ENCODE peak calls at places on chromosome 10, in seven cellular contexts. Q, M, E, L, B, R and V are unnamed samples.

GRCh38 chr10:77741746-77742145 is 104.1 kb upstream of the KCNMA1 start:
- DNase-seq in E (no peak), B (peak; percentile 83), L (no peak), Q (no peak), R (no peak), M (peak; percentile 21), V (no peak)

GRCh38 chr10:9009505-9009904 is 955.0 kb downstream of the GATA3 start:
- DNase-seq in L (no peak), Q (no peak), E (no peak), M (no peak), B (peak; percentile 37), R (no peak), V (no peak)

GRCh38 chr10:78301891-78302738 is 268.5 kb downstream of the RPS24 start:
- DNase-seq in M (no peak), E (no peak), Q (peak; percentile 79), B (no peak), R (no peak), L (no peak), V (no peak)

GRCh38 chr10:114607358-114607998 is 50.6 kb downstream of the ABLIM1 start:
- DNase-seq in Q (no peak), B (peak; percentile 71), E (no peak), L (no peak), M (peak; percentile 73), R (no peak), V (no peak)

GRCh38 chr10:43922335-43923280 is 273.9 kb upstream of the ZNF32 start:
- DNase-seq in E (no peak), Q (no peak), M (no peak), B (no peak), L (no peak), R (no peak), V (no peak)

GRCh38 chr10:52351911-52352310 is 37.8 kb downstream of the DKK1 start:
- DNase-seq in R (no peak), L (no peak), Q (no peak), E (no peak), B (peak; percentile 73), M (no peak), V (no peak)

GRCh38 chr10:19817251-19818046 is 1.2 kb downstream of the PLXDC2 start:
- DNase-seq in M (peak; percentile 28), L (no peak), Q (peak; percentile 77), E (no peak), B (peak; percentile 32), R (peak; percentile 63), V (no peak)

GRCh38 chr10:14003517-14003916 is 327.2 kb downstream of the FRMD4A start:
- DNase-seq in E (no peak), R (no peak), M (no peak), Q (no peak), L (no peak), B (no peak), V (no peak)

GRCh38 chr10:61903184-61903990 is 1.9 kb downstream of the ARID5B start:
- DNase-seq in Q (peak; percentile 95), E (no peak), L (peak; percentile 56), M (peak; percentile 75), R (peak; percentile 85), B (peak; percentile 79), V (no peak)

GRCh38 chr10:54363390-54363789 is 437.6 kb downstream of the PCDH15 start:
- DNase-seq in L (no peak), B (no peak), Q (no peak), R (no peak), M (no peak), E (no peak), V (no peak)

GRCh38 chr10:86968271-86968993 is at the start of gene ADIRF:
- DNase-seq in L (no peak), Q (peak; percentile 83), E (no peak), B (no peak), M (no peak), R (peak; percentile 85), V (no peak)

GRCh38 chr10:16439294-16439693 is 2.5 kb downstream of the PTER start:
- DNase-seq in E (no peak), L (no peak), Q (no peak), B (no peak), R (no peak), M (peak; percentile 48), V (no peak)

GRCh38 chr10:34181545-34182300 is 633.4 kb downstream of the PARD3 start:
- DNase-seq in Q (no peak), B (peak; percentile 21), R (no peak), E (no peak), M (peak; percentile 67), L (no peak), V (peak; percentile 50)

GRCh38 chr10:122455376-122456056 is 1.1 kb downstream of the ARMS2 start:
- DNase-seq in M (no peak), B (no peak), E (no peak), L (no peak), R (no peak), Q (no peak), V (no peak)

GRCh38 chr10:43962346-43963191 is 313.9 kb upstream of the ZNF32 start:
- DNase-seq in Q (peak; percentile 41), L (no peak), E (no peak), M (peak; percentile 33), R (no peak), B (peak; percentile 89), V (peak; percentile 23)

GRCh38 chr10:107473221-107473620 is 308.7 kb upstream of the SORCS1 start:
- DNase-seq in M (no peak), Q (no peak), B (no peak), E (no peak), L (no peak), R (no peak), V (no peak)

GRCh38 chr10:4586756-4587155 is 239.3 kb upstream of the AKR1E2 start:
- DNase-seq in E (peak; percentile 65), B (peak; percentile 65), L (no peak), R (no peak), M (peak; percentile 8), Q (no peak), V (no peak)
- H3K4me3 ChIP-seq in E (no peak overlapping the region), B (no peak overlapping the region), L (no peak overlapping the region), R (no peak overlapping the region), M (no peak overlapping the region), Q (no peak overlapping the region), V (no peak overlapping the region)

DNA sequence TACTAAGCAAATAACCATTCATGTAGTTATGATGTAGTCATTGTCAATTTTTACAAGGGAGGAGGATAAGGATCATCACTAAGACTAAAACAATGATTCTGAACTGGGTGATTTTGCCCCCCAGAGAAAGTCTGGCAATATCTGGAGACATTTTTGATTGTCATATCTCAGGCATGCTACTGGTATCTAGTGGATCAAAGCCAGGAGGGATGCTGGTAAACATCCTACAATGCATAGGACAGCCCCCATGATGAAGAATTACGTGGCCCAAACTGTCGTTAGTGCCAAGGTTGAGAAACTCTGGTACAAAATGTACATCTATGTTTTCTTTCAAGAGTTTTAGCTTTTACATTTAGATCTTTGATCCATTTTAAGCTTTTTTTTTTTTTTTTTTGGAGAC is 57.3 kb downstream of the GBF1 start:
- DNase-seq in L (no peak), M (peak; percentile 53), Q (no peak), R (no peak), B (no peak), E (no peak), V (no peak)
- H3K4me3 ChIP-seq in L (no peak overlapping the region), M (no peak overlapping the region), Q (no peak overlapping the region), R (no peak overlapping the region), B (no peak overlapping the region), E (no peak overlapping the region), V (no peak overlapping the region)

DNA sequence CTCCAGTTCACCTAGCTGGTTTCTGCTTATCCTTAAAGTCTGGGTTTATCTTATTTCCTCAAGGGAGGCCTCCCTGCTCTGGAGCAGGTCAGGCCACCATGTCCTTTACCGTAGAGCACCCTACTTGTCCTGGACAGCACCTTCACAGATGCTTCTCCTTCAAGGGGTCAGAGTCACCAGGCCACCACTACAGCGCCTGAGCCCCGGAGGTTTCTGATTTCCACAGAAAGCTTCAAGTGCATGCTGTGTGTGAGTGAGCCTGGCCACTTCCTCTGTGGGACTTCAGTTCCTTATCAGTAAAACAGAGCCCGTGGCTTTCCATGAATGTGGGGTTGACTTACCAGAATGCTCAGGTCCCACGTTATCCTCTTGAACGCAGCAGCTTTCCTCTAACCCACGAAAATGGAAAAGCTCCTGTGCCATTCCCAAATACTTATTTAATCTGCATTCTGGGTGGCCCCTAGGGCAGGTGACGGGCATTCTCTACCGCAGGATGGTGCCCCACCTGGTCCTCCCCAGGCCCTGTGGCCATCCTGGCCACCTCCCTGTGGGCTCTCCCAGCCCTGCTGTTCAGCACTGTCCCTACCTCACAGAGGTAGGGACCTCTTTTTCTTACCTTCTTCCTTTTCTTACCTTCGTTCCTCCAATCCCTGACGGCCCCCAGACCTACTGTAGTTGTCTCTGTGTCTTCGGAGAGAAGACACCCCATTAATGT is 1.4 kb upstream of the DOCK1 start:
- DNase-seq in Q (peak; percentile 39), R (no peak), M (no peak), L (no peak), E (no peak), B (peak; percentile 31), V (no peak)
- H3K4me3 ChIP-seq in Q (no peak overlapping the region), R (no peak overlapping the region), M (no peak overlapping the region), L (no peak overlapping the region), E (no peak overlapping the region), B (no peak overlapping the region), V (no peak overlapping the region)

GRCh38 chr10:116329153-116329552 is 4.9 kb downstream of the CCDC172 start:
- DNase-seq in Q (no peak), B (no peak), M (no peak), R (no peak), E (no peak), L (no peak), V (no peak)
- H3K4me3 ChIP-seq in Q (no peak overlapping the region), B (no peak overlapping the region), M (no peak overlapping the region), R (no peak overlapping the region), E (no peak overlapping the region), L (no peak overlapping the region), V (no peak overlapping the region)

DNA sequence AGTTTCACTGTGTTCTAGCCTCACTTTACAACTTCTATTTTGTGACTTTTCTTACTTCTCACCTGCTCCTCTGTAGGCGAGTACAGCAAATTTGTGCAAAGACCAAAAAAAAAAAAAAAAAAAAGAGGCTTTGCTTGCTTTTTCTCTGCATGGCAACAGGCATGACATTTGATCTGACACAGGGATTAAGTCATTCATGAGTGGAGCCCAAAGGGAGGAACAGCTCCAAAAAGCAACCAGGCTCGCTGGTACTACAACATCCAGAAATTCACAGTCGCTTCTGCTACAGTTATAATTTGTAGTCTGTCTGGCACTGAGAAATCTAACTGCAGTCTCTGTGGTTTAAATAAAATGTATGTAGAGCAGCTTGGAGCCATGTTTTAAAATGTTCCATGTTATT is 31.7 kb downstream of the MKX start:
- DNase-seq in R (no peak), M (no peak), B (peak; percentile 20), L (no peak), E (no peak), Q (no peak), V (no peak)
- H3K4me3 ChIP-seq in R (no peak overlapping the region), M (no peak overlapping the region), B (no peak overlapping the region), L (no peak overlapping the region), E (no peak overlapping the region), Q (no peak overlapping the region), V (no peak overlapping the region)